ENCODE peak calls at places on chromosomes 16 and 17, in four cellular contexts. One of them, this sample, is unnamed.

GRCh38 chr16:974606-975312 is 4.0 kb upstream of the LMF1 start:
- DNase-seq in K562: no peak
- DNase-seq in A549: no peak
- DNase-seq in GM12878: no peak
- DNase-seq in this sample: no peak

GRCh38 chr17:76469991-76470739 is 2.8 kb downstream of the AANAT start:
- DNase-seq in A549: no peak
- DNase-seq in K562: no peak
- DNase-seq in GM12878: no peak
- DNase-seq in this sample: no peak

GRCh38 chr16:27579086-27579980 is 29.4 kb downstream of the KATNIP start:
- DNase-seq in GM12878: no peak
- DNase-seq in K562: no peak
- DNase-seq in A549: no peak
- DNase-seq in this sample: peak

GRCh38 chr16:80824623-80825364 is 20.4 kb upstream of the CDYL2 start:
- DNase-seq in GM12878: peak
- DNase-seq in A549: peak
- DNase-seq in K562: peak
- DNase-seq in this sample: peak

GRCh38 chr17:7133424-7133823 is 18.8 kb upstream of the ASGR2 start:
- DNase-seq in GM12878: peak
- DNase-seq in K562: peak
- DNase-seq in A549: no peak
- DNase-seq in this sample: no peak

GRCh38 chr17:59756236-59756818 is 48.9 kb downstream of the VMP1 start:
- DNase-seq in GM12878: no peak
- DNase-seq in A549: peak
- DNase-seq in K562: no peak
- DNase-seq in this sample: peak

GRCh38 chr17:17533901-17534441 is 37.8 kb upstream of the RASD1 start:
- DNase-seq in GM12878: no peak
- DNase-seq in K562: no peak
- DNase-seq in A549: peak
- DNase-seq in this sample: no peak

GRCh38 chr17:15260376-15261062 is 4.6 kb downstream of the PMP22 start:
- DNase-seq in K562: peak
- DNase-seq in GM12878: no peak
- DNase-seq in A549: peak
- DNase-seq in this sample: peak

GRCh38 chr17:55549140-55549539 is 37.9 kb upstream of the SMIM36 start:
- DNase-seq in GM12878: no peak
- DNase-seq in A549: no peak
- DNase-seq in K562: peak
- DNase-seq in this sample: no peak

GRCh38 chr16:80971814-80972213 is 34.9 kb downstream of the CMC2 start:
- DNase-seq in A549: no peak
- DNase-seq in GM12878: no peak
- DNase-seq in K562: no peak
- DNase-seq in this sample: no peak

GRCh38 chr17:28599311-28600184 is 723 bp upstream of the SPAG5 start:
- DNase-seq in K562: peak
- DNase-seq in A549: peak
- DNase-seq in GM12878: peak
- DNase-seq in this sample: peak

GRCh38 chr16:77816293-77816692 is 27.9 kb downstream of the VAT1L start:
- DNase-seq in GM12878: no peak
- DNase-seq in K562: no peak
- DNase-seq in A549: no peak
- DNase-seq in this sample: peak

GRCh38 chr16:82470506-82471196 is 156.1 kb upstream of the CDH13 start:
- DNase-seq in K562: no peak
- DNase-seq in GM12878: no peak
- DNase-seq in A549: no peak
- DNase-seq in this sample: no peak

GRCh38 chr17:45326566-45326965 is 9.7 kb upstream of the MAP3K14 start:
- DNase-seq in GM12878: no peak
- DNase-seq in A549: no peak
- DNase-seq in K562: no peak
- DNase-seq in this sample: no peak

GRCh38 chr16:56611281-56611833 is 3.0 kb downstream of the MT2A start:
- DNase-seq in A549: no peak
- DNase-seq in K562: no peak
- DNase-seq in GM12878: no peak
- DNase-seq in this sample: peak

GRCh38 chr17:56913000-56913866 is 616 bp downstream of the TRIM25 start:
- DNase-seq in GM12878: no peak
- DNase-seq in A549: no peak
- DNase-seq in K562: peak
- DNase-seq in this sample: no peak

GRCh38 chr17:52357855-52358254 is 199.3 kb upstream of the CA10 start:
- DNase-seq in K562: no peak
- DNase-seq in GM12878: no peak
- DNase-seq in A549: no peak
- DNase-seq in this sample: no peak

GRCh38 chr16:83244057-83244456 is 563.7 kb upstream of the HSBP1 start:
- DNase-seq in A549: no peak
- DNase-seq in K562: no peak
- DNase-seq in GM12878: no peak
- DNase-seq in this sample: no peak

GRCh38 chr16:57283214-57283955 is 1.1 kb downstream of the PLLP start:
- DNase-seq in GM12878: no peak
- DNase-seq in A549: no peak
- DNase-seq in K562: no peak
- DNase-seq in this sample: no peak

GRCh38 chr16:29230671-29231091 is 175.8 kb downstream of the NPIPB11 start:
- DNase-seq in GM12878: no peak
- DNase-seq in K562: no peak
- DNase-seq in A549: no peak
- DNase-seq in this sample: peak

DNA sequence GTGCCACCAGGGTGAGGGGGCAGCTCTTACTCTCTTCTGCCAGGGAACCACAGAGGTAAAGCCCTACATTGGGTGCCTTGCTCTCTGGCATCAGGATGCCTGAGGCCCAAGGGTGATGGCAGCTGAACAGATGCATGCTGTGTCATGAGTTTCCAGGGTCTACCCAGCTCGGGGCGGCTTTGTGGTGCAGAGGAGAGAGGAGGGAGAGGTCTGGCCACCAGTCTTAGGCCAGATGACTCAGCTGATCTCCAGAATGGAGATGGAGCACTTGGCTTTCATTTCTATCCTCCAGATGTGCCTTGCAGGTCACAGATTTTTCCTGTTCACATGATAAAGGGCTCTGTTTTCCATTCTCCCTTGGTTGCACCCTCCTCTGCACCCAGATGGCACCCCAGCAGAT is 23.6 kb upstream of the USP22 start:
- DNase-seq in A549: no peak
- DNase-seq in GM12878: no peak
- DNase-seq in K562: no peak
- DNase-seq in this sample: no peak
- TF ChIP-seq SMC3 in A549: no peak
- TF ChIP-seq SMC3 in GM12878: no peak
- TF ChIP-seq SMC3 in K562: no peak
- TF ChIP-seq SMC3 in this sample: no peak

DNA sequence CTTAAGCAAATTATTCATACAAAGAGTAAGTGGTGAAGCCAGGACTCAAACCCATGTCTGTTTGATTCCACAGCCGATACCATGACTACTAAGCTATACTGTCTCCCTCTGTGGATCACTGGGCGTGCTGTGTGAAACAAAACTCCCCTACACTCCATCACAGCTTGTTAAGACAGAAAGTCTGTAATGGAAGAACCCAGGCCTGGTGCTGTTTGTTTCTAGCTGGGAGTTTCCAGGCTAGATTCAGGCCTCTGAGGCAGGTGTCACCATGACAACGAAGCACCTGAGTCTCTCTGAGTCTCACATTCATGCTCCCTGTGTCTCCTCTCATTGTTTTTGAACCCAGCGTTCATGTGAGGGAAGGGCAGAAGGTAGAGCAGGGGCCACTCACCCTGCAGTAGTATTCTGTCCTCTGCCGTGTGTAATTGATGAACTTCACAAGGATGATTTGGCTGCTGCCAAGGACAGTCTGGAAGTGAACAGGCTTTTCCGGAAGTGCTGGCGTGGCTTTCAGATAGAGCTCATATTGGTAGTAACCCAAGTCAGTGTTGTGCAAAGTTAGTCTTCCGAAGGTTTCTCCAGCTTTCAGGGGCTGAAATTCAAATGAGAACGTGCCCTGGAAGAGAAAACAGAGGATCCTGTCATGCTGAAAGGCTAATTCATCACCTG is 8.6 kb upstream of the VAC14 start:
- DNase-seq in K562: no peak
- DNase-seq in A549: no peak
- DNase-seq in GM12878: no peak
- DNase-seq in this sample: no peak
- TF ChIP-seq SMC3 in K562: no peak
- TF ChIP-seq SMC3 in A549: no peak
- TF ChIP-seq SMC3 in GM12878: no peak
- TF ChIP-seq SMC3 in this sample: no peak

DNA sequence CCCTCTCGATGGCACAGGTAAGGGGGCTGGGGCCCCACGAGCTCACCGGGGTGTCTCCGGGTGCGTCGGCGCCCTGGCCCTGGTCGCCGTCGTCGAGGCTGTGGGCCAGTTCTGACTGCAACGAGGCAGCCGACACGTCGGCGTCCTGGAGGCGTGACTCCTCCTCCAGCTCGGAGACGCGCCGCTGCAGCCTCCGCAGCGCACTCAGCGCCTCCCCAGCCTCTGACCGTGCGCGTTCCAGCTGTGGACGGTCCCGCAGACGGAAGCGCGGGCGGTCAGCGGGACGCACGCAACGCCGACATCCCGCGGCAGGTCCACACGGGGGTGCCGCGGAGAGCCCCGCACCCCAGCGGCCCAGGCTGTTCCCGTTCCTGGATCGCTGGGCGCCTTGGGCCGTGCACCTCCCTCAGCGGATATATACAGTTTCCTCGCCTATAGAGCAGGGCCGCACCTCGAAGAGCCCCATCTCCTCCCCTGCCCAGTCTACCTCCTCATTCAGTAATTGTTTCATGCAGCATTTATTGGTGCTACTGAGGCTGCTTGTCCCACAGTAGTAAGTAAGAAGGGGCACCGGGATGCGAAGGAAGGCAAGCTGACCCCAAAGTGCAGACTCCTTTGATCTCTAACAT is 5.8 kb downstream of the THOC6 start:
- DNase-seq in GM12878: no peak
- DNase-seq in K562: peak
- DNase-seq in A549: no peak
- DNase-seq in this sample: peak
- TF ChIP-seq SMC3 in GM12878: no peak
- TF ChIP-seq SMC3 in K562: peak
- TF ChIP-seq SMC3 in A549: no peak
- TF ChIP-seq SMC3 in this sample: no peak

GRCh38 chr17:50483266-50483665 is 4.6 kb downstream of the RSAD1 start:
- DNase-seq in A549: no peak
- DNase-seq in K562: no peak
- DNase-seq in GM12878: no peak
- DNase-seq in this sample: no peak
- TF ChIP-seq SMC3 in A549: no peak
- TF ChIP-seq SMC3 in K562: no peak
- TF ChIP-seq SMC3 in GM12878: no peak
- TF ChIP-seq SMC3 in this sample: no peak

DNA sequence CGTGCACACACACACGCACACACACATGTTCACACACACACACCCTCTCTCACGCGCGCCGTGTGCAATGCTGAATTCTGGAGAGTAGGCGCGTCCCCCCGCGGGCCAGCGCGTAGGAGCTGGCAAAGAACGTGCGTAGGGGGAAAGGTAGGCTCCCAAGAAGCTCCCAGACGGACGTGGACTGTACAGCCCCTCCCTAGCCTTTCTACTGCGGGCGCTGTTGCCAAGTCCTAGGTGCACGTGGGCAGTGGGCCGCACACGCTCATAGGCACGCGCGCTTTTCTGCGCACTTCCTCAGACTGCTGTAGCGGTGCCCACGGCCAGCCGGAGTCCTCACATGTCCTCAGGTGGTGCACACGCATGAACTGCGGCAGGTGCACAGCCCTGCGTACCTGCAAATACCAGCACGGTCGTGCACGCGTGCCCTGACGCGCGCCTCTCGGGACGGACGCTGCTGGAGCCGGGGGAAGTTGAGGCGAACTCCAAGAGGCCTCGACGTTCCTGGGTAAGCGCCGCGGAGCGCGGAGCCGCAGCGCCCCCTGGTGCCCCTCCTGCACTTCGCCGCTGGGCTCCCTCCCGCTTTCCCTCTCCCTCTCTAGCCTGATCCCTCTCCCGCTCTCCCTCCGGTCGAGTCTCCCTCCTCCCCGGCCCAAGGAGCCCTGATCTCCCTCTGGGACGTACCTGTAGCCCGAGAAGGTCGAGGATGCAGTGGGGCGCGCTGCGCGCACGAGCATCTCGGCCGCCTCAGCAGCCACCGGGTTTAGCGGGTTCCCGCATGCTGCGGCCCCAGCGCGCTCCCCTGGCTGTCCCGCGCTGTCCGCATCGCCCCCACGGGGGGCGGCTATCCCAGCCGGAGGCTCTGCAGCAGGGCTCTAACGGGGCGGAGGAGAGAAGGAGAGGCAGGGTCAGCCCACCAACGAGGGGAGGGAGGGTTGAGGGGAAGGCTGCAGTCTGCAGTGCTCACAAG is 749 bp downstream of the GRIN2A start:
- DNase-seq in GM12878: no peak
- DNase-seq in A549: peak
- DNase-seq in K562: peak
- DNase-seq in this sample: peak
- TF ChIP-seq SMC3 in GM12878: peak
- TF ChIP-seq SMC3 in A549: peak
- TF ChIP-seq SMC3 in K562: peak
- TF ChIP-seq SMC3 in this sample: peak

GRCh38 chr16:87054154-87054553 is 263.0 kb downstream of the C16orf95 start:
- DNase-seq in A549: no peak
- DNase-seq in K562: no peak
- DNase-seq in GM12878: no peak
- DNase-seq in this sample: no peak

GRCh38 chr16:87057291-87057881 is 259.8 kb downstream of the C16orf95 start:
- DNase-seq in GM12878: no peak
- DNase-seq in K562: peak
- DNase-seq in A549: no peak
- DNase-seq in this sample: no peak

GRCh38 chr16:87056551-87056950 is 260.6 kb downstream of the C16orf95 start:
- DNase-seq in K562: no peak
- DNase-seq in GM12878: no peak
- DNase-seq in A549: no peak
- DNase-seq in this sample: no peak

GRCh38 chr16:87054856-87055255 is 262.3 kb downstream of the C16orf95 start:
- DNase-seq in K562: no peak
- DNase-seq in GM12878: no peak
- DNase-seq in A549: no peak
- DNase-seq in this sample: no peak

DNA sequence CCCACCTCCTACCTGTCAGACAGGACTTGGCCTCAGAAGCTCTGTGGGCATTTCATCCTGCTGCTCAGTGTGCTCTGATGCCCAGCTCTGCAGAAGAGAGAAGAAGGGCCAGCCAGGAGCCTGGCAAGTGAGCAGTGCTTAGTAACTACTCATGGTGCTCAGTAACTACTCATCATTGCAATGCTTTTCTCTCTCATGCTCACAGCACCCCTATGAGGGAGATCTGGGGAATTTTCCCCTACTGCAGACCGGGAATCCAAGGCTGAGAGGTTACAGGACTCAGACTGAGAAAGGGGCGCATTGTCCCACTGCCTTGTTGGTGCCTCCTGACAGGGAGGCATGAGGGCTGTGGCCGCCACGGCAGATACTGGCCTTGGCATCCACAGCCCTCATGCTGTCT is 261.1 kb downstream of the C16orf95 start:
- DNase-seq in K562: no peak
- DNase-seq in GM12878: no peak
- DNase-seq in A549: no peak
- DNase-seq in this sample: peak
- TF ChIP-seq SMC3 in K562: no peak
- TF ChIP-seq SMC3 in GM12878: no peak
- TF ChIP-seq SMC3 in A549: no peak
- TF ChIP-seq SMC3 in this sample: peak

This sample was measured in IMR-90.